ENCODE peak calls at places on chromosomes 6 and 20, in eight cellular contexts. B, U, P, R, N, I, Z and Q are unnamed samples.

GRCh38 chr20:36097751-36098151 is 56.8 kb upstream of the EPB41L1 start:
- DNase-seq in P (no peak), U (no peak), I (peak; percentile 95), Z (no peak), B (no peak), N (no peak), R (no peak), Q (no peak)

GRCh38 chr6:149851461-149851860 is 12.7 kb downstream of the LRP11 start:
- DNase-seq in B (peak; percentile 78), Z (peak; percentile 61), N (no peak), R (no peak), U (no peak), I (no peak), P (no peak), Q (peak; percentile 36)

GRCh38 chr6:17418281-17419188 is 25.1 kb downstream of the CAP2 start:
- DNase-seq in N (no peak), Z (no peak), R (no peak), U (no peak), I (peak; percentile 95), B (peak; percentile 53), P (peak; percentile 21), Q (peak; percentile 73)

GRCh38 chr6:128882991-128883571 is at the start of gene LAMA2:
- DNase-seq in I (peak; percentile 95), P (no peak), U (no peak), R (no peak), B (peak; percentile 55), Z (peak; percentile 78), N (no peak), Q (peak; percentile 61)

GRCh38 chr6:156779206-156780116 is 2.3 kb downstream of the ARID1B start:
- DNase-seq in U (no peak), I (peak; percentile 67), N (peak; percentile 64), B (no peak), P (no peak), R (no peak), Z (no peak), Q (no peak)

GRCh38 chr6:100574836-100575235 is 110.1 kb upstream of the SIM1 start:
- DNase-seq in B (no peak), I (no peak), N (no peak), R (no peak), P (no peak), Z (no peak), U (no peak), Q (no peak)

GRCh38 chr20:62367136-62367482 is at the start of gene LAMA5:
- DNase-seq in R (no peak), B (no peak), U (no peak), Z (no peak), I (peak; percentile 70), P (no peak), N (peak; percentile 84), Q (no peak)

GRCh38 chr6:39821739-39822532 is 29.8 kb downstream of the DAAM2 start:
- DNase-seq in B (no peak), Z (peak; percentile 43), I (no peak), N (no peak), U (no peak), R (no peak), P (no peak), Q (no peak)

GRCh38 chr6:11231108-11231463 is 1.4 kb downstream of the NEDD9 start:
- DNase-seq in I (no peak), R (no peak), N (no peak), U (no peak), B (no peak), P (no peak), Z (no peak), Q (no peak)

GRCh38 chr20:50649587-50649986 is 41.8 kb downstream of the RIPOR3 start:
- DNase-seq in Z (no peak), B (no peak), P (no peak), U (no peak), N (no peak), R (no peak), I (peak; percentile 48), Q (no peak)

GRCh38 chr6:35497571-35498406 is 910 bp upstream of the TEAD3 start:
- DNase-seq in P (no peak), N (peak; percentile 86), B (peak; percentile 75), Z (peak; percentile 92), I (peak; percentile 84), U (peak; percentile 26), R (no peak), Q (peak; percentile 57)

GRCh38 chr6:156832166-156832743 is 55.1 kb downstream of the ARID1B start:
- DNase-seq in N (peak; percentile 67), R (peak; percentile 16), I (no peak), Z (peak; percentile 79), U (peak; percentile 9), B (peak; percentile 72), P (no peak), Q (peak; percentile 72)

GRCh38 chr20:57391439-57392129 is 388 bp downstream of the RBM38 start:
- DNase-seq in Z (peak; percentile 15), R (no peak), U (no peak), N (peak; percentile 74), B (no peak), P (no peak), I (no peak), Q (no peak)

GRCh38 chr20:63032026-63032800 is 25.4 kb upstream of the BHLHE23 start:
- DNase-seq in Z (no peak), I (no peak), B (no peak), R (no peak), N (no peak), U (no peak), P (no peak), Q (no peak)

GRCh38 chr20:1875169-1875554 is 20.0 kb upstream of the SIRPA start:
- DNase-seq in B (no peak), R (no peak), P (no peak), Z (no peak), U (no peak), I (no peak), N (no peak), Q (no peak)

GRCh38 chr6:157896931-157897330 is 73.9 kb downstream of the SNX9 start:
- DNase-seq in U (no peak), R (no peak), I (no peak), B (no peak), P (no peak), N (no peak), Z (no peak), Q (no peak)

GRCh38 chr6:157892363-157892878 is 69.4 kb downstream of the SNX9 start:
- DNase-seq in B (no peak), R (no peak), Z (no peak), U (no peak), N (no peak), P (no peak), I (no peak), Q (no peak)

GRCh38 chr6:157895585-157895984 is 72.5 kb downstream of the SNX9 start:
- DNase-seq in P (no peak), R (no peak), U (no peak), I (no peak), B (no peak), Z (no peak), N (no peak), Q (no peak)

GRCh38 chr6:157891544-157892362 is 68.7 kb downstream of the SNX9 start:
- DNase-seq in U (no peak), Z (no peak), B (no peak), I (peak; percentile 53), P (no peak), N (no peak), R (no peak), Q (peak; percentile 12)

DNA sequence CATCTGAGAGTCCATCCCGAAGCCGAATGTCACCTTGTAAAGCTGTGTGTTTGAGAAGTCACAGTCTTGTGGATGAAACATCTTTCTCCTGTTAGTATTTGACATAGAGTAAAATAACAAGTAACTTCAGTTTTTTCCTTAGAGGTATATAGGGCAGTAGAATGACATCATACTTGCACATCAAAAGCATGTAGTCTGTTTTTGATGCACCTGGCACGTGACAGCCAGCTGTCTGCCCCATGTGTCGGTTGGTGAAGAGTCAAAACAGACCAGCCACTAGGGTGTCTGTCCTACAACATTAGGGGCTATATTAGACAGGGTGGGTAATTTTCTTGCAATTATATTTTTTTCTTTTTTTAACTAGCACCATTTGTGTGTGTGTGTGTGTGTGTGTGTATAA is 70.2 kb downstream of the SNX9 start:
- DNase-seq in I (no peak), N (no peak), Z (no peak), P (no peak), U (no peak), B (no peak), R (no peak), Q (no peak)
- H3K4me1 ChIP-seq in I (peaks cover 9% of the 10 kb centered on the region), N (peaks cover 32% of the 10 kb centered on the region), Z (no peaks in the 10 kb centered on the region), P (no peaks in the 10 kb centered on the region), U (no peaks in the 10 kb centered on the region), B (no peaks in the 10 kb centered on the region), R (no peaks in the 10 kb centered on the region), Q (no peaks in the 10 kb centered on the region)

DNA sequence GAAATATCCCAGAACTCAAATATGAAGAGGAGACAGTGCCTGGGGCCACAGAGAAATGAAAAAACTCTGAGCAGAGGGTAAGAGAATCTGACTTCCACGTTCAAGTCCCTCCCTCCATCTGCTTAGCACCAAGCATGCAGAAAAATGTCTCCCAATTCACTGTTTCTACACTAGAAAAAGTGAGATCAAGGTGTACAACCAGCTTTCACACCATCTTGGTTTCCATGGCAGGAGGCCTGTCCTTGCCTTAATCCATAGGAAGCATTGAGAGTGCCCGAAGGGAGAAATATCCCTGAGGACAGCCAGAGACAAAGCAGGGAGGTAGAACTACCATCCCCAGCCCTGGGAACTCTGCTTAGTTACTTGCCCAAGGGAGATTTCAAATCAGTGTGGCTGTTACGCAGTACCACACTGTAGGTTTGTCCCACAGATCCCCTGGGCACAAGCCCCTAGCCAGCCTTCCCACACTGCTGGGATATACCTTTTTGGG is 82.9 kb downstream of the SCML4 start:
- DNase-seq in N (no peak), B (no peak), U (no peak), Z (no peak), I (no peak), R (no peak), P (no peak), Q (no peak)
- H3K4me2 ChIP-seq in N (no peak overlapping the region), B (no peak overlapping the region), U (peak overlapping the region; percentile 16), Z (no peak overlapping the region), I (no peak overlapping the region), R (no peak overlapping the region), P (no peak overlapping the region), Q (no peak overlapping the region)

DNA sequence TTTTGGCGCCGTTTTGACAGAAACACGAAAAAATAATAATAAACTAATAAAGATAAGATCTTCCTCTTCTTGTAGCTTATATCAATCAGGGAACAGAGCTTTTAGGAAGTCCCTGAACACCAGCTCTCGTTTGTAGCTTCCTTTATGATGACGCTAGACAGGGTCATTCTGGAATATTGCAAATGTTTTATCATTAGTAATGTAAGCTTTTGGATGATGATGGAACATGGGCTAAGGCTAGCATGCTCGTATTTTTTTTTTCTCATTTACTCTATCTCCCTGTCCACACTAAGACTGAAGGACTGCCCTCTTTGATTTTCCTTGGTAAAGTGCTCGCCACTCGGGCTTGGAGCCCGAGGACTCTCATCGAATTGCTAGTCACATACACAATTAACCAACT is 22.1 kb upstream of the POM121L2 start:
- DNase-seq in B (no peak), N (no peak), I (no peak), Z (no peak), P (no peak), U (no peak), R (no peak), Q (no peak)
- H3K4me3 ChIP-seq in B (no peak overlapping the region), N (peak overlapping the region; percentile 64), I (no peak overlapping the region), Z (no peak overlapping the region), P (peak overlapping the region; percentile 91), U (peak overlapping the region; percentile 44), R (no peak overlapping the region), Q (no peak overlapping the region)

DNA sequence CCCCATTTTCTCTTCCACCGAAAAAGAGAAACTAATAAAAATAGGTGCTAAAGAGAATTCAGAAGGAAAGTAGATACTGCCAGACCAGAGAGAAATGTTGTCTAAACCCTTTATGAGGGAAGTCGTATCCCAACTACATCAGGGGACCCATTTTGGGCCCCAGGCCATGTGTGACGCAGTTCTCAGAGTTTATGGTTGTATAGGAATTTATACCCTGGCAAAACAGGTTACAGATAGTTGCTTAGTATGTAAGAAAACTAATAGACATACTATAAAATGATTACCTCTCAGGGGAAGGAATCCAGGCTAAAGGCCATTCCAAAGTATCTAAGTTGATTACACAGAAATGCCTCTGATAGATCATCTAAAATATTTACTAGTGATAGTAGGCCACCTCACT is 28.6 kb upstream of the SLC52A3 start:
- DNase-seq in U (no peak), P (no peak), R (no peak), N (no peak), I (no peak), Z (no peak), B (no peak), Q (no peak)
- H3K4me1 ChIP-seq in U (no peaks in the 10 kb centered on the region), P (no peaks in the 10 kb centered on the region), R (no peaks in the 10 kb centered on the region), N (no peaks in the 10 kb centered on the region), I (no peaks in the 10 kb centered on the region), Z (no peaks in the 10 kb centered on the region), B (no peaks in the 10 kb centered on the region), Q (no peaks in the 10 kb centered on the region)